ENCODE peak calls at places on chromosome 10, in five cellular contexts. Z is neuronal stem cell, X is H9, H is mesenchymal stem cell, A is IMR-90. Q is an unnamed sample.

GRCh38 chr10:58942724-58943123 is 233.7 kb upstream of the PHYHIPL start:
- DNase-seq in Z (no peak), X (no peak), H (no peak), A (no peak), Q (no peak)

GRCh38 chr10:74921744-74922143 is 95.3 kb downstream of the KAT6B start:
- DNase-seq in Z (peak; percentile 62), X (no peak), H (no peak), A (peak; percentile 12), Q (peak; percentile 97)

GRCh38 chr10:76117949-76118348 is 686.5 kb downstream of the LRMDA start:
- DNase-seq in Z (no peak), X (no peak), H (no peak), A (peak; percentile 52), Q (no peak)

GRCh38 chr10:24793648-24794379 is 70.1 kb upstream of the ARHGAP21 start:
- DNase-seq in Z (no peak), X (no peak), H (no peak), A (peak; percentile 39), Q (no peak)

GRCh38 chr10:33630761-33631160 is 296.3 kb upstream of the NRP1 start:
- DNase-seq in Z (no peak), X (no peak), H (no peak), A (no peak), Q (no peak)

GRCh38 chr10:8158439-8159071 is 104.1 kb downstream of the GATA3 start:
- DNase-seq in Z (no peak), X (no peak), H (no peak), A (no peak), Q (no peak)

GRCh38 chr10:63228237-63228636 is 95.1 kb downstream of the NRBF2 start:
- DNase-seq in Z (no peak), X (no peak), H (no peak), A (no peak), Q (no peak)

GRCh38 chr10:93333278-93333978 is 148.7 kb downstream of the MYOF start:
- DNase-seq in Z (no peak), X (peak; percentile 45), H (no peak), A (no peak), Q (peak; percentile 98)

GRCh38 chr10:7239312-7239985 is 171.4 kb downstream of the SFMBT2 start:
- DNase-seq in Z (no peak), X (no peak), H (no peak), A (no peak), Q (no peak)

GRCh38 chr10:68327889-68328786 is 3.7 kb upstream of the HNRNPH3 start:
- DNase-seq in Z (no peak), X (no peak), H (peak; percentile 90), A (peak; percentile 60), Q (peak; percentile 70)

GRCh38 chr10:98589007-98589406 is 142.3 kb upstream of the HPS1 start:
- DNase-seq in Z (no peak), X (no peak), H (peak; percentile 69), A (peak; percentile 19), Q (no peak)

GRCh38 chr10:63206997-63207952 is 74.1 kb downstream of the NRBF2 start:
- DNase-seq in Z (no peak), X (no peak), H (peak; percentile 47), A (peak; percentile 94), Q (peak; percentile 19)

GRCh38 chr10:34702093-34702952 is 112.8 kb downstream of the PARD3 start:
- DNase-seq in Z (peak; percentile 6), X (no peak), H (no peak), A (no peak), Q (no peak)

GRCh38 chr10:89301231-89301630 is 615 bp upstream of the IFIT2 start:
- DNase-seq in Z (no peak), X (no peak), H (peak; percentile 47), A (peak; percentile 43), Q (no peak)

GRCh38 chr10:100743626-100744135 is 1.7 kb upstream of the PAX2 start:
- DNase-seq in Z (no peak), X (peak; percentile 71), H (peak; percentile 45), A (peak; percentile 55), Q (peak; percentile 83)

GRCh38 chr10:104351067-104351681 is 2.5 kb upstream of the CFAP58 start:
- DNase-seq in Z (no peak), X (no peak), H (peak; percentile 65), A (peak; percentile 75), Q (no peak)

GRCh38 chr10:44316922-44317215 is 68.0 kb downstream of the CXCL12 start:
- DNase-seq in Z (no peak), X (no peak), H (no peak), A (no peak), Q (no peak)

GRCh38 chr10:104641150-104642000 is at the start of gene SORCS3:
- DNase-seq in Z (peak; percentile 44), X (peak; percentile 57), H (no peak), A (no peak), Q (peak; percentile 51)

GRCh38 chr10:22103701-22104100 is 100.2 kb upstream of the DNAJC1 start:
- DNase-seq in Z (no peak), X (no peak), H (no peak), A (no peak), Q (peak; percentile 49)

GRCh38 chr10:29896053-29896452 is 163.3 kb downstream of the JCAD start:
- DNase-seq in Z (no peak), X (no peak), H (peak; percentile 38), A (peak; percentile 59), Q (no peak)

GRCh38 chr10:122154733-122155366 is 116.2 kb upstream of the BTBD16 start:
- DNase-seq in Z (no peak), X (peak; percentile 75), H (peak; percentile 32), A (peak; percentile 83), Q (peak; percentile 72)

GRCh38 chr10:47255033-47255813 is 44.8 kb upstream of the GDF10 start:
- DNase-seq in Z (no peak), X (peak; percentile 14), H (no peak), A (no peak), Q (no peak)

GRCh38 chr10:3619276-3619675 is 165.7 kb downstream of the KLF6 start:
- DNase-seq in Z (no peak), X (no peak), H (no peak), A (no peak), Q (no peak)

DNA sequence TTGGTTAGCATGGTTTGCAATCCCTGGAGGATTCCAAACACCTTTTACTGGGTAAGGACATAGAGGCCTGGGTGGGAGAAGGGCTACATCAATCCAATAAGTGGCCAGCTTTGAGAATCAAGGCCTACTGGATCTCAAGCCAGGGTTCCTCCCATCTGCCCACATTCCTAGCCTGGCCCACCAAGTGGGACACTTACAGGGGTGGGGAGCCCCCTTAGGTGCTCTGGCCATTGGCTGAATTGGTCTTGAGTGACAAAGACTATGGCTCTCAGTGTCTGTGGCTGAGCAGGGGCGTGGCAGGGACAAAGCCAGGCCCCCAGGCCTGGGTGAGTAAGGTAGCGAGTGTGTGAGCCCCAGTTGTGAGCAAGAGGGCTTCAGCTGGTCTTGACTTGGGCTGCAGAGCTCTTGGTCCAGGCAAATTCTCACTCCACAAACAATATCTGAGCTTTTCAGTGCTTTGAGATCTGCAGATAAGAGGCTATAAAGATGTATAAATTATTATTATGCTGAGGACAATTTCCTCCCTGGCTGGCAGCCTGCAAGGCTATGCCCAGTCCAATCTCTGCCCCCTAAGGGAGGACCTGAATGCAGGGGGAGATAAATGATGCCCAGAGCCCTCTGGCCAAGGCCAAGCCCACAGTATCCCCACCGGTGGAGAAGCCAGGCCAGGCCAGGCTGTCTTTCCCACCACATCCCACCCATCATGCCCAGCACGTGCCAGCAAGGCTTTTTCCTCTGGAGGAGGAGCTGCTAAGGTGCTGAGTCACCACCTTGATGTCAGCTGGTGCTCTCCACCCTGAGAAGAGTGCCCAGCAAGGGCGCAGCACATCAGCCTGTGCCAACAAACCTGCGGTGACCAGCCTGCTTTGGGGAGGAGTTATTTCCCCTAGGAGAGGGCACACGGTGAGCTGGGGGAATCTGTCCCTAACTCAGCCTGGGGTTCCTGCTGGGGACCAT is 80.7 kb upstream of the DUSP5 start:
- DNase-seq in Z (no peak), X (no peak), H (no peak), A (no peak), Q (no peak)
- H2BK15ac ChIP-seq in Z (no peak overlapping the region), X (no peak overlapping the region), H (no peak overlapping the region), A (no peak overlapping the region), Q (no peak overlapping the region)

GRCh38 chr10:27822286-27822685 is 76.7 kb upstream of the MKX start:
- DNase-seq in Z (no peak), X (no peak), H (no peak), A (peak; percentile 58), Q (no peak)
- H2BK15ac ChIP-seq in Z (no peak overlapping the region), X (no peak overlapping the region), H (no peak overlapping the region), A (no peak overlapping the region), Q (no peak overlapping the region)

DNA sequence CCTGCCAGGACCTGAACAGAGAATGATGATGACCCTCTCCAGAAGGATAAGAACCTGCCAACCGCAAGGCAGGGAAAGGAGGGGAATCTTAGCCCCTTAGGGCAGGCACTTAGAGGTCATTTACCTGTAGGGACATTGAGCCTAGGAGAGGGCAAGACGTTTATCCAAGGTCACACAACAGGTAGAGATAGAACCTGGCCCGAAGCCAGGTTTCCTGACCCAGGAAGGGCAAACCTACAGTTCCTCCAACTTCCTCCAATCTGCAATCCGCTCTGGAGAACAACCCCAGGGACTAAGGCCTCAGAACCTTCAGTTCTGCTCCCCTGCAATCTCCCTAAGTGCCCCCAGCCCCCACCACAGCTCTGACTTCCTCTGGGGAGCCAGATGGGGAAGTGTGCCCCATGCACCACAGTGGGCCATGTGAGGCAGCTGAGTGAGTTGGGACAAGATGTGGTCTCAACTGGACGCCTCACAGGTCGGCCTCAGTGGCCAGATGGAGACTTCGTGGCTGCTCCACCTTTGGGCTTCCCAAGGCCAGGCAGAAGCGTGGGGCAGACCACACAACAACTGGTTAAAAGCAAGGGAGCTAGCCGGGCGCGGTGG is 1.4 kb upstream of the PSAP start:
- DNase-seq in Z (no peak), X (no peak), H (no peak), A (no peak), Q (no peak)
- H2BK15ac ChIP-seq in Z (no peak overlapping the region), X (peak overlapping the region; percentile 20), H (no peak overlapping the region), A (no peak overlapping the region), Q (no peak overlapping the region)

DNA sequence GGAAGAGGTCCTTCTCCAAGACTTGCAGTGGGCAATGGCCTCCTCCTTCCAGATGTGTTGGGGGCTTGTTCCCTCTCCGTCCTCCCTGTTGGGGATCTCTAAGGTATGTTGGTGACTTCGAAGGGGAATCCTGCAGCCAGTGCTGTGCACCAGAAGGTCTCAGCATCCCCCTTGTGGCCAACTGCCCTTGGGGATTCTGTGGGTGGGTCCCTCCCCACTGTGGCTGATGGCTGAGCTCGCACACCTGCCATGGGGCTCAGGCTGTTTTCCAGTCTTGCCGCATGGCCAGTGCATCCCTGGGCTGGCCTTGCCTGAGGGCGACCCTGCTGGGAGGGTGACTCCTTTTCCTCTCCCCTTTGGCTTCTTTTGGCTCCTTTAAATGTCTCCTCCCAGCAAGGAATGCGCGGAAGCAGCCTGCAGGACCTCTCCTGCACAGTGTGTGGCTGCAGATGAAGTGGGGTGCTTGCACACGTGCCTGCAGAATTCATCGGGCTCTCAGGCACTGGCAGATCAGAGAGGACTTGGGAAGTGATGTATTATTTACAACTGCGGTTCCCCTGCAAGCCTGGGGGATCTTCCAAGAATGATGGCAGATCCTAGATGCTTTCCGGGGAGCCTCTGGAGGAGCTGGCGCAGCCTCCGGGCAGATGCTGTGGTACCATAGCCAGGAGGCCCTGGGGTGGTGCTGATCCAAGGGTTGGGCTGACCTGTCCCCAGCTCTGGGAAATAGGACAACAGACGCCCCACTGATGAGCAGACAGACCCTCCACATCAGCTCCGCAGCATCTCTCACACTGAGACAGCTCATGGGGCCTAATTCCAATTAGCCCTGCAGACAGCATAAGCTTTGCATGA is 410.0 kb downstream of the TCERG1L start:
- DNase-seq in Z (no peak), X (peak; percentile 47), H (no peak), A (no peak), Q (peak; percentile 29)
- H2BK15ac ChIP-seq in Z (no peak overlapping the region), X (no peak overlapping the region), H (no peak overlapping the region), A (no peak overlapping the region), Q (no peak overlapping the region)